ENCODE peak calls at places on chromosomes 5 and 9, in ten cellular contexts. One of them, this sample, is unnamed.

GRCh38 chr5:140113180-140113698 is 670 bp upstream of the PURA start:
- DNase-seq in right cardiac atrium: peak; percentile 69
- DNase-seq in stromal cell of bone marrow: no peak
- DNase-seq in right atrium auricular region: no peak
- DNase-seq in naive thymus-derived CD4-positive, alpha-beta T cell: no peak
- DNase-seq in stimulated activated CD4-positive, alpha-beta T cell treated with anti-CD3 and anti-CD28 coated beads, Interleukin-12 subunit alpha, Interleukin-12 subunit beta, amount 100 ng/mL, for 4 hours: no peak
- DNase-seq in Kasumi-1: no peak
- DNase-seq in NCI-H526: no peak
- DNase-seq in pancreas: peak; percentile 66
- DNase-seq in NCI-H1092: no peak
- DNase-seq in this sample: no peak

GRCh38 chr5:138271281-138271680 is 3.1 kb downstream of the GFRA3 start:
- DNase-seq in right cardiac atrium: no peak
- DNase-seq in pancreas: no peak
- DNase-seq in right atrium auricular region: no peak
- DNase-seq in stromal cell of bone marrow: no peak
- DNase-seq in stimulated activated CD4-positive, alpha-beta T cell treated with anti-CD3 and anti-CD28 coated beads, Interleukin-12 subunit alpha, Interleukin-12 subunit beta, amount 100 ng/mL, for 4 hours: no peak
- DNase-seq in NCI-H526: no peak
- DNase-seq in NCI-H1092: no peak
- DNase-seq in naive thymus-derived CD4-positive, alpha-beta T cell: no peak
- DNase-seq in Kasumi-1: no peak
- DNase-seq in this sample: no peak

GRCh38 chr9:130696139-130696650 is 2.6 kb downstream of the EXOSC2 start:
- DNase-seq in right cardiac atrium: no peak
- DNase-seq in naive thymus-derived CD4-positive, alpha-beta T cell: no peak
- DNase-seq in NCI-H1092: no peak
- DNase-seq in NCI-H526: no peak
- DNase-seq in right atrium auricular region: no peak
- DNase-seq in pancreas: no peak
- DNase-seq in stimulated activated CD4-positive, alpha-beta T cell treated with anti-CD3 and anti-CD28 coated beads, Interleukin-12 subunit alpha, Interleukin-12 subunit beta, amount 100 ng/mL, for 4 hours: no peak
- DNase-seq in stromal cell of bone marrow: no peak
- DNase-seq in Kasumi-1: no peak
- DNase-seq in this sample: no peak

GRCh38 chr5:165187815-165188214 is 1682.4 kb downstream of the MAT2B start:
- DNase-seq in stromal cell of bone marrow: no peak
- DNase-seq in NCI-H1092: no peak
- DNase-seq in stimulated activated CD4-positive, alpha-beta T cell treated with anti-CD3 and anti-CD28 coated beads, Interleukin-12 subunit alpha, Interleukin-12 subunit beta, amount 100 ng/mL, for 4 hours: no peak
- DNase-seq in right atrium auricular region: no peak
- DNase-seq in Kasumi-1: peak; percentile 38
- DNase-seq in right cardiac atrium: no peak
- DNase-seq in NCI-H526: no peak
- DNase-seq in naive thymus-derived CD4-positive, alpha-beta T cell: no peak
- DNase-seq in pancreas: no peak
- DNase-seq in this sample: no peak

GRCh38 chr5:124873189-124873588 is 126.8 kb upstream of the ZNF608 start:
- DNase-seq in pancreas: no peak
- DNase-seq in right atrium auricular region: no peak
- DNase-seq in stromal cell of bone marrow: no peak
- DNase-seq in stimulated activated CD4-positive, alpha-beta T cell treated with anti-CD3 and anti-CD28 coated beads, Interleukin-12 subunit alpha, Interleukin-12 subunit beta, amount 100 ng/mL, for 4 hours: no peak
- DNase-seq in right cardiac atrium: no peak
- DNase-seq in NCI-H1092: no peak
- DNase-seq in naive thymus-derived CD4-positive, alpha-beta T cell: no peak
- DNase-seq in Kasumi-1: no peak
- DNase-seq in NCI-H526: no peak
- DNase-seq in this sample: no peak

GRCh38 chr5:151086905-151087360 is 6.1 kb upstream of the TNIP1 start:
- DNase-seq in stimulated activated CD4-positive, alpha-beta T cell treated with anti-CD3 and anti-CD28 coated beads, Interleukin-12 subunit alpha, Interleukin-12 subunit beta, amount 100 ng/mL, for 4 hours: peak; percentile 62
- DNase-seq in naive thymus-derived CD4-positive, alpha-beta T cell: peak; percentile 47
- DNase-seq in right cardiac atrium: no peak
- DNase-seq in Kasumi-1: no peak
- DNase-seq in NCI-H1092: no peak
- DNase-seq in pancreas: no peak
- DNase-seq in stromal cell of bone marrow: no peak
- DNase-seq in NCI-H526: no peak
- DNase-seq in right atrium auricular region: no peak
- DNase-seq in this sample: no peak

GRCh38 chr9:99135498-99135897 is 30.6 kb downstream of the TGFBR1 start:
- DNase-seq in right atrium auricular region: no peak
- DNase-seq in pancreas: no peak
- DNase-seq in Kasumi-1: no peak
- DNase-seq in stimulated activated CD4-positive, alpha-beta T cell treated with anti-CD3 and anti-CD28 coated beads, Interleukin-12 subunit alpha, Interleukin-12 subunit beta, amount 100 ng/mL, for 4 hours: no peak
- DNase-seq in naive thymus-derived CD4-positive, alpha-beta T cell: peak; percentile 73
- DNase-seq in NCI-H526: no peak
- DNase-seq in right cardiac atrium: no peak
- DNase-seq in NCI-H1092: no peak
- DNase-seq in stromal cell of bone marrow: no peak
- DNase-seq in this sample: no peak

GRCh38 chr9:118618091-118618490 is 751.1 kb downstream of the BRINP1 start:
- DNase-seq in NCI-H1092: no peak
- DNase-seq in stromal cell of bone marrow: no peak
- DNase-seq in right atrium auricular region: no peak
- DNase-seq in NCI-H526: no peak
- DNase-seq in stimulated activated CD4-positive, alpha-beta T cell treated with anti-CD3 and anti-CD28 coated beads, Interleukin-12 subunit alpha, Interleukin-12 subunit beta, amount 100 ng/mL, for 4 hours: no peak
- DNase-seq in Kasumi-1: no peak
- DNase-seq in right cardiac atrium: no peak
- DNase-seq in pancreas: no peak
- DNase-seq in naive thymus-derived CD4-positive, alpha-beta T cell: no peak
- DNase-seq in this sample: no peak

GRCh38 chr9:137077010-137077747 is at the start of gene UAP1L1:
- DNase-seq in right cardiac atrium: peak; percentile 94
- DNase-seq in NCI-H526: no peak
- DNase-seq in naive thymus-derived CD4-positive, alpha-beta T cell: peak; percentile 33
- DNase-seq in NCI-H1092: no peak
- DNase-seq in pancreas: peak; percentile 81
- DNase-seq in stromal cell of bone marrow: peak; percentile 25
- DNase-seq in stimulated activated CD4-positive, alpha-beta T cell treated with anti-CD3 and anti-CD28 coated beads, Interleukin-12 subunit alpha, Interleukin-12 subunit beta, amount 100 ng/mL, for 4 hours: peak; percentile 41
- DNase-seq in Kasumi-1: peak; percentile 9
- DNase-seq in right atrium auricular region: peak; percentile 81
- DNase-seq in this sample: no peak

GRCh38 chr5:64635056-64635686 is 55.1 kb upstream of the SHISAL2B start:
- DNase-seq in stimulated activated CD4-positive, alpha-beta T cell treated with anti-CD3 and anti-CD28 coated beads, Interleukin-12 subunit alpha, Interleukin-12 subunit beta, amount 100 ng/mL, for 4 hours: no peak
- DNase-seq in right cardiac atrium: no peak
- DNase-seq in right atrium auricular region: no peak
- DNase-seq in stromal cell of bone marrow: no peak
- DNase-seq in NCI-H526: no peak
- DNase-seq in Kasumi-1: peak; percentile 73
- DNase-seq in pancreas: no peak
- DNase-seq in NCI-H1092: no peak
- DNase-seq in naive thymus-derived CD4-positive, alpha-beta T cell: peak; percentile 41
- DNase-seq in this sample: peak; percentile 3

GRCh38 chr9:73916016-73916673 is 581.0 kb upstream of the RORB start:
- DNase-seq in right cardiac atrium: no peak
- DNase-seq in pancreas: no peak
- DNase-seq in NCI-H526: no peak
- DNase-seq in stimulated activated CD4-positive, alpha-beta T cell treated with anti-CD3 and anti-CD28 coated beads, Interleukin-12 subunit alpha, Interleukin-12 subunit beta, amount 100 ng/mL, for 4 hours: no peak
- DNase-seq in Kasumi-1: peak; percentile 23
- DNase-seq in stromal cell of bone marrow: no peak
- DNase-seq in right atrium auricular region: no peak
- DNase-seq in naive thymus-derived CD4-positive, alpha-beta T cell: no peak
- DNase-seq in NCI-H1092: no peak
- DNase-seq in this sample: peak; percentile 3

This sample was measured in retinal pigment epithelial cell.